ENCODE peak calls at places on chromosomes 3 and 15, in ten cellular contexts. F is heart left ventricle; S is A673; I is upper lobe of right lung; R is right lobe of liver; C is thoracic aorta; V is A549; A is CD4-positive, CD25-positive, alpha-beta regulatory T cell; U is mammary epithelial cell; X is left lung. M is an unnamed sample.

GRCh38 chr3:138468886-138469285 is 34.5 kb downstream of the ESYT3 start:
- DNase-seq in S (no peak), U (peak; percentile 76), R (no peak), F (no peak), V (no peak), I (no peak), X (no peak), C (no peak), A (no peak), M (no peak)

GRCh38 chr3:10804183-10804648 is 11.8 kb upstream of the SLC6A11 start:
- DNase-seq in R (no peak), U (peak; percentile 99), I (no peak), V (no peak), A (no peak), C (no peak), S (no peak), F (no peak), X (no peak), M (no peak)

GRCh38 chr15:50907866-50908208 is 646 bp upstream of the AP4E1 start:
- DNase-seq in S (peak; percentile 55), I (no peak), F (no peak), A (peak; percentile 60), U (peak; percentile 36), X (no peak), V (peak; percentile 46), C (no peak), R (peak; percentile 54), M (peak; percentile 55)

GRCh38 chr3:100463002-100463401 is 29.4 kb upstream of the TMEM45A start:
- DNase-seq in U (peak; percentile 62), R (no peak), I (no peak), F (peak; percentile 10), C (no peak), S (peak; percentile 76), A (no peak), V (peak; percentile 53), X (no peak), M (no peak)

GRCh38 chr15:101602801-101603200 is 49.4 kb downstream of the TM2D3 start:
- DNase-seq in I (no peak), R (no peak), U (no peak), S (no peak), C (no peak), X (no peak), F (no peak), A (no peak), V (no peak), M (no peak)

GRCh38 chr3:172640751-172641150 is 70.1 kb downstream of the NCEH1 start:
- DNase-seq in F (no peak), R (no peak), V (no peak), I (no peak), U (no peak), C (no peak), X (no peak), A (no peak), S (no peak), M (no peak)

GRCh38 chr3:101720851-101721649 is 3.4 kb upstream of the CEP97 start:
- DNase-seq in V (no peak), F (no peak), R (no peak), U (peak; percentile 71), S (peak; percentile 45), C (no peak), I (no peak), A (no peak), X (no peak), M (no peak)

GRCh38 chr3:51343918-51344687 is 41.0 kb upstream of the MANF start:
- DNase-seq in V (no peak), A (no peak), R (no peak), I (no peak), S (no peak), F (no peak), C (no peak), X (no peak), U (peak; percentile 81), M (no peak)

GRCh38 chr3:175777495-175777894 is 918.4 kb downstream of the NAALADL2 start:
- DNase-seq in I (no peak), C (no peak), U (peak; percentile 1), R (no peak), A (no peak), X (no peak), F (no peak), V (no peak), S (no peak), M (no peak)

GRCh38 chr3:133504736-133505135 is 68.8 kb upstream of the CDV3 start:
- DNase-seq in X (no peak), U (no peak), R (no peak), V (no peak), A (no peak), C (no peak), F (no peak), S (no peak), I (no peak), M (no peak)

GRCh38 chr3:170117134-170117533 is 64.4 kb downstream of the PHC3 start:
- DNase-seq in A (no peak), S (peak; percentile 45), V (peak; percentile 20), C (no peak), R (no peak), X (no peak), U (peak; percentile 16), I (no peak), F (no peak), M (no peak)

GRCh38 chr3:133490468-133491351 is 82.8 kb upstream of the CDV3 start:
- DNase-seq in C (no peak), S (no peak), U (peak; percentile 9), R (no peak), F (no peak), I (no peak), A (peak; percentile 62), X (no peak), V (no peak), M (peak; percentile 78)

GRCh38 chr3:79490165-79491028 is 277.4 kb downstream of the ROBO1 start:
- DNase-seq in R (no peak), V (no peak), S (peak; percentile 40), X (no peak), I (peak; percentile 65), A (no peak), U (peak; percentile 20), C (no peak), F (peak; percentile 38), M (no peak)

GRCh38 chr3:142850395-142851023 is 38.4 kb downstream of the PCOLCE2 start:
- DNase-seq in X (no peak), V (peak; percentile 17), R (no peak), S (peak; percentile 75), C (no peak), F (no peak), I (no peak), A (no peak), U (peak; percentile 93), M (no peak)

GRCh38 chr3:36677331-36678007 is 86.9 kb downstream of the DCLK3 start:
- DNase-seq in A (no peak), X (no peak), S (peak; percentile 88), V (peak; percentile 16), C (no peak), I (no peak), F (no peak), U (peak; percentile 92), R (no peak), M (no peak)
- H3K9me3 ChIP-seq in A (peaks cover 27% of the 10 kb centered on the region), X (peaks cover 42% of the 10 kb centered on the region), S (peaks cover 31% of the 10 kb centered on the region), V (peaks cover 44% of the 10 kb centered on the region), C (peaks cover 17% of the 10 kb centered on the region), I (peaks cover 10% of the 10 kb centered on the region), F (peaks cover 48% of the 10 kb centered on the region), U (peaks cover 9% of the 10 kb centered on the region), R (no peaks in the 10 kb centered on the region), M (peaks cover 9% of the 10 kb centered on the region)

DNA sequence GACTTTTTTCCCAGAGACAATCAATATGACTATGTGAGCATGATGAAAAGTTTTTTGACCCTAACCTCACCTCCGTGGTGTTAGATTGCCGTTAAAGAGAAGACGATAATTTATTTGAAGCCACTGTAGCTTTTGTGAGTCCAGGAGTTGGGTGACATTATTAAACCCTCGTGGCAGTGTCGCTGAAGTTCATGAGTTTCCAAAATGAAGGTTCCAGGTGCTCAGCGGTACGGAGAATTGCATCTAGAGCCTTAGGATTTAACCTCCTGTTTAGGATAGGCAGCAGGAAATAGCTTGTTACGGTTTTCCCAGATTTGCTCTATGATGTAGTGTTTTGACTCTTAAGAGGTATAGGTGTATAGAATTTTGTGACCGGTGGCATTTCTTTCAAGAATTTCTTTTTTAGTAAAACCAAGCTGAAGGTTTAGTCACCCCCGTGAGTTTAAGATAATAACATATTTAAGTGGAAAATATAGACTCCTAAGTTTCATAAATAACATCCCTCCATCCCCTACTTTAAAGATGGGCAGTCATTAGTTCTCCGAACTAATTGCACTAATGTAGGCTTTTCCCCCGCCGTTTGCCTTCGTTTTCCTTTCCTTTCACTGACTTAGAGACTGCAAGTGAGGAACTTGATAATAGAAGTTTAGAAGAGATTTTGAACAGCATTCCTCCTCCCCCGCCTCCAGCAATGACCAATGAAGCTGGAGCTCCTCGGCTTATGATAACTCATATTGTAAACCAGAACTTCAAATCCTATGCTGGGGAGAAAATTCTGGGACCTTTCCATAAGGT is 2.0 kb downstream of the SMC4 start:
- DNase-seq in X (no peak), I (no peak), A (peak; percentile 22), S (peak; percentile 69), F (peak; percentile 35), U (peak; percentile 70), R (no peak), C (no peak), V (no peak), M (no peak)
- H3K27ac ChIP-seq in X (peak overlapping the region; percentile 91), I (peak overlapping the region; percentile 88), A (peak overlapping the region; percentile 27), S (peak overlapping the region; percentile 96), F (peak overlapping the region; percentile 87), U (peak overlapping the region; percentile 87), R (peak overlapping the region; percentile 77), C (peak overlapping the region; percentile 85), V (peak overlapping the region; percentile 92), M (no peak overlapping the region)

DNA sequence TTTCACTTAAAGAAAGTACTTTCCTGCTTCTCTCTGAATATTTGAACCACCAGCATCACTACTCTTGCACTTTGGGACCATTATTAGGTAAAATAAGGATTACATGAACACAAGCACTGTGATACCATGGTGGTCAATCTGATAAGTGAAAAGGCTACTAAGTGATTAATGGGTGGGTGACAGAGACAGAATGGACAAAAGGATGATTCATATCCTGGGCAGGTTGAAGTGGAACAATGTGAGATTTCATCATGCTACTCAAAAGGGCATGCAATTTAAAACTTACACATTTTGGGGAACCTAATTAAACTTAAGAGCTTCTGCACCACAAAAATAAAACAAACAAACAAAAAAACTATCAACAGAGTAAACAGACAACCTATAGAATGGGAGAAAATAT is 172.0 kb upstream of the CD96 start:
- DNase-seq in I (no peak), V (no peak), A (no peak), R (no peak), U (peak; percentile 18), F (no peak), X (no peak), C (no peak), S (no peak), M (no peak)
- H3K9me3 ChIP-seq in I (no peaks in the 10 kb centered on the region), V (peaks cover 3% of the 10 kb centered on the region), A (peaks cover 17% of the 10 kb centered on the region), R (no peaks in the 10 kb centered on the region), U (peaks cover 5% of the 10 kb centered on the region), F (peaks cover 27% of the 10 kb centered on the region), X (peaks cover 45% of the 10 kb centered on the region), C (peaks cover 9% of the 10 kb centered on the region), S (no peaks in the 10 kb centered on the region), M (no peaks in the 10 kb centered on the region)

DNA sequence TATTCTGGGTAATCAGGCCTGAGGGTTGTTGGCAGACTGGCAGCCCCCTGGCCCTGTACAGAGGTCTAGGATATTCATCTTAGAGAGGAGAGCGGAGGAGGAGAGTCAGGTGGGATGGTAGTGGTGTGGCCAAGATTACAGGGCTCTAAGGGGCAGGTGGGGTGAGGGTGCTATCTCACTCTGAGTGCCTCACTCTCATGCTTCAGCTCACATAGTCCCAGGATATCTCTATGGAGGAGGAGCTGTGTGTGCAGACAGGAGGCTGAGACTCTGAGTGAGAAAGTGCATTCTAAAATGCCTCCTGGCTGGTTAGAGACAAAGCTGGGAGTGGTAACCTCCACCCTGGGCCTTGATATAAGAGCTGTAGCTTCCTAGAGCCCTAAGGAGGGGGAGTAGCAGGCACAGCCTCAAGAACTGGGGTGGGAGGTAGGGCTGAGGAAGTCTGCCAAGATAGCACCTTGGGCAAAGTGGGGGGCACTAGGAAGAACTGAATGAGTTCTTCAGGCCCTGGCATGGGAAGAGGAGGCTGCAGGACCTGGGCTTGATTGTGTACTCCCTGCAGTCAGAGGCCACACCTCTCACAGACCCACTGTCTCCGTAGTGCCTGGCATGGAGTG is 39.9 kb downstream of the CLSTN2 start:
- DNase-seq in U (no peak), F (no peak), C (no peak), I (no peak), S (no peak), X (no peak), V (no peak), A (no peak), R (no peak), M (no peak)
- H3K27ac ChIP-seq in U (no peak overlapping the region), F (no peak overlapping the region), C (no peak overlapping the region), I (no peak overlapping the region), S (no peak overlapping the region), X (no peak overlapping the region), V (no peak overlapping the region), A (no peak overlapping the region), R (no peak overlapping the region), M (no peak overlapping the region)

M was measured in CD8-positive, alpha-beta T cell.